ENCODE peak calls at places on chromosomes 12 and 14, in five cellular contexts. D is astrocyte of the spinal cord, W is BJ, O is H9, I is astrocyte of the cerebellum. V is an unnamed sample.

GRCh38 chr14:94635143-94635542 is 23.0 kb downstream of the SERPINA3 start:
- DNase-seq in D (no peak), W (no peak), O (no peak), I (no peak), V (no peak)

GRCh38 chr12:78864483-78865296 is at the start of gene SYT1:
- DNase-seq in D (peak), W (peak), O (peak), I (peak), V (no peak)

GRCh38 chr14:23564181-23564812 is 3.3 kb downstream of the AP1G2 start:
- DNase-seq in D (no peak), W (no peak), O (no peak), I (no peak), V (no peak)

GRCh38 chr12:67966560-67966959 is 22.7 kb upstream of the IFNG-AS1 start:
- DNase-seq in D (no peak), W (no peak), O (no peak), I (no peak), V (no peak)

GRCh38 chr12:42686514-42687172 is 97.1 kb upstream of the PRICKLE1 start:
- DNase-seq in D (no peak), W (no peak), O (no peak), I (no peak), V (no peak)

GRCh38 chr12:125053821-125054220 is 11.4 kb upstream of the AACS start:
- DNase-seq in D (no peak), W (no peak), O (no peak), I (no peak), V (no peak)

GRCh38 chr12:131116437-131117117 is 162.9 kb downstream of the ADGRD1 start:
- DNase-seq in D (no peak), W (peak), O (peak), I (no peak), V (peak)

GRCh38 chr12:5665615-5666014 is 233.7 kb downstream of the NTF3 start:
- DNase-seq in D (peak), W (peak), O (no peak), I (no peak), V (peak)

GRCh38 chr14:101972126-101972785 is 7.9 kb downstream of the DYNC1H1 start:
- DNase-seq in D (peak), W (peak), O (no peak), I (peak), V (peak)

GRCh38 chr12:19166387-19166786 is 36.9 kb downstream of the PLEKHA5 start:
- DNase-seq in D (no peak), W (no peak), O (no peak), I (no peak), V (no peak)

GRCh38 chr12:6613015-6613775 is 6.0 kb upstream of the CHD4 start:
- DNase-seq in D (peak), W (peak), O (peak), I (no peak), V (no peak)

GRCh38 chr12:40253936-40254335 is 29.1 kb downstream of the LRRK2 start:
- DNase-seq in D (peak), W (peak), O (no peak), I (peak), V (no peak)

GRCh38 chr14:99752486-99753121 is 40.6 kb upstream of the EML1 start:
- DNase-seq in D (peak), W (peak), O (no peak), I (peak), V (no peak)

GRCh38 chr14:23434488-23435219 is 806 bp downstream of the MYH7 start:
- DNase-seq in D (no peak), W (no peak), O (peak), I (no peak), V (no peak)

GRCh38 chr12:56839489-56840442 is 76.6 kb downstream of the HSD17B6 start:
- DNase-seq in D (peak), W (no peak), O (peak), I (no peak), V (no peak)

GRCh38 chr12:54032627-54033100 is at the start of gene HOXC5:
- DNase-seq in D (peak), W (no peak), O (peak), I (peak), V (no peak)

GRCh38 chr12:121404734-121405133 is 4.8 kb downstream of the RNF34 start:
- DNase-seq in D (no peak), W (no peak), O (no peak), I (no peak), V (no peak)

GRCh38 chr12:75334384-75335030 is at the start of gene GLIPR1L1:
- DNase-seq in D (peak), W (peak), O (peak), I (peak), V (peak)

GRCh38 chr12:5332521-5332920 is 99.4 kb upstream of the NTF3 start:
- DNase-seq in D (no peak), W (no peak), O (no peak), I (no peak), V (no peak)

GRCh38 chr12:122749569-122750332 is 2.9 kb upstream of the DENR start:
- DNase-seq in D (no peak), W (no peak), O (peak), I (no peak), V (no peak)

GRCh38 chr12:4089147-4089606 is 184.4 kb upstream of the CCND2 start:
- DNase-seq in D (peak), W (no peak), O (peak), I (no peak), V (no peak)

GRCh38 chr12:113867258-113867657 is 98.9 kb downstream of the RBM19 start:
- DNase-seq in D (no peak), W (no peak), O (peak), I (no peak), V (no peak)

GRCh38 chr14:62168564-62169155 is 406.4 kb downstream of the SNAPC1 start:
- DNase-seq in D (no peak), W (no peak), O (no peak), I (no peak), V (no peak)

GRCh38 chr12:2853626-2854025 is 3.2 kb downstream of the TEX52 start:
- DNase-seq in D (peak), W (no peak), O (peak), I (peak), V (no peak)

GRCh38 chr14:101133068-101133467 is 229.5 kb upstream of the RTL1 start:
- DNase-seq in D (no peak), W (no peak), O (no peak), I (no peak), V (no peak)

GRCh38 chr12:68334136-68334535 is 2.0 kb upstream of the MDM1 start:
- DNase-seq in D (no peak), W (no peak), O (peak), I (no peak), V (no peak)

GRCh38 chr12:19437996-19438395 is 1.3 kb upstream of the AEBP2 start:
- DNase-seq in D (no peak), W (no peak), O (no peak), I (no peak), V (no peak)

GRCh38 chr14:98964171-98964570 is 307.8 kb downstream of the BCL11B start:
- DNase-seq in D (no peak), W (no peak), O (peak), I (no peak), V (no peak)

GRCh38 chr12:107359382-107359781 is 266.0 kb upstream of the CRY1 start:
- DNase-seq in D (peak), W (no peak), O (no peak), I (no peak), V (no peak)

GRCh38 chr14:105150368-105151111 is 18.0 kb downstream of the JAG2 start:
- DNase-seq in D (no peak), W (no peak), O (no peak), I (no peak), V (no peak)

GRCh38 chr12:49369723-49370145 is 2.5 kb downstream of the SPATS2 start:
- DNase-seq in D (peak), W (no peak), O (peak), I (no peak), V (no peak)
- TF ChIP-seq CTCF in D (peak), W (peak), O (peak), I (peak), V (peak)

DNA sequence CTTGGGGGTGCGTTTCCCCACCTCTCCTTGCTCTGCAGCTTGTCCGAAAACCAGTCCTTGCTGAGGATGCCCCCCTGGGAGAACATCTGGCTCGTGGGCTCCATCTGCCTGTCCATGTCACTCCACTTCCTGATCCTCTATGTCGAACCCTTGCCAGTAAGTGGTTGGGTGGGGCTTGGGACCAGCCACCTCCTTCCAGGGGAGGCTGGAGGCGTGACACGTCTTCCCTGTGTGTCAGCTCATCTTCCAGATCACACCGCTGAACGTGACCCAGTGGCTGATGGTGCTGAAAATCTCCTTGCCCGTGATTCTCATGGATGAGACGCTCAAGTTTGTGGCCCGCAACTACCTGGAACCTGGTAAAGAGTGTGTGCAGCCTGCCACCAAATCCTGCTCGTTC is 57.5 kb downstream of the ANAPC7 start:
- DNase-seq in D (no peak), W (no peak), O (no peak), I (no peak), V (no peak)
- TF ChIP-seq CTCF in D (no peak), W (no peak), O (no peak), I (no peak), V (no peak)

DNA sequence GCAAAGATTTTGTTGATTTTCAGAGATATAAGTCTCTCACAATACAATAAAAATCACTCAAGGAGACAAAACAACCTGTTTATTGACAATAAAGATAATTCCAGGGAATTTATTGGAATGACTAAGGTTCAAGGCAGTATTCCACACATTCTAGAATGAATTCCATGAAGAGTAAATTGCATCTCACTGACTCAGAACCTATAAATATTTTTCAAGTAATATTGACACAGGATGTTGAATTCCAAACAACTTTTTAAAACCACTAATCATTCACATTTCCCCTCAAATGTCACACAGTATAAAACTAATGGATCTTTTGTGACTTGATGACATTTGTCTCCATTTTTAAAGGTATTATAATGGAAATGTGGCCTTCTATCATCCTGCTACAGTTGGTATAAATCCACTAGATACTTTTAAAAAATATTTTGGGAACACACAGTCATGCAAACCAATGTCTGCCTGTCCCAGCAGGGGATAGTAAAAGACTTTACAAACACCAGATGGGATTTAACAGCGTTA is 42.1 kb upstream of the LGR5 start:
- DNase-seq in D (peak), W (peak), O (no peak), I (no peak), V (peak)
- TF ChIP-seq CTCF in D (no peak), W (no peak), O (no peak), I (no peak), V (no peak)

GRCh38 chr14:66395300-66395699 is 90.9 kb upstream of the CCDC196 start:
- DNase-seq in D (no peak), W (no peak), O (no peak), I (no peak), V (no peak)
- TF ChIP-seq CTCF in D (no peak), W (no peak), O (peak), I (no peak), V (no peak)

DNA sequence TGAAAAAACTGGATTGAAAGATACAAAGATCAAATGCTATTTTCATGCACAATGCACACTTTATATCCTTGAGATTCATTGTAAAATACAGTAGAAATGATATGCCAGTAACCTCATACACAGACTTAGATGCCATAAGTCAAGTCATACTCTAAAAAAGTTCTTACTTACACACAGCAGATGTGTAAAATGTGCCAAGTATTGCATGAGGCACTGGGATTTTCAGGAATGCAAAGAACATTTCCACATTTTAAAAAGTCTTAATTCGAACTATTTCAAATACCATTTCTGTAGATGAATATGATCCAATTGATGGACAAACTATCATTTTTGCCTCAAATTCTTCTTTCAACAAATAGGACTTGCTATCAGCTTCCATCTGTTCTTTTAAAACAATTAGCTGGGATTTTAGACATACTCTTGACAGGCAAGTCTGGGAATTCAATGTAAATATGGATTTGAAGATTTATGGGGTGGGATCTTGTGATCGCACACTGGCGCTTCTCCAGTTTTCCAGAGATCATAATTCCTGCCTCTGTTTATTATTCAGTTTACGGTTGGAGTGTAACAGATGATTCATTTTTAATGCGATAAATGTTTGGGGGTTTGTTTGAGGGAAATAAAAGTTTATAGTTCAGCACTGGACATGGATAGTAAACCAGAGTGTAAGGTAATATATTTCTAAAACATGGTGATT is 183.8 kb downstream of the PAX9 start:
- DNase-seq in D (no peak), W (no peak), O (no peak), I (no peak), V (no peak)
- TF ChIP-seq CTCF in D (no peak), W (no peak), O (no peak), I (no peak), V (no peak)

DNA sequence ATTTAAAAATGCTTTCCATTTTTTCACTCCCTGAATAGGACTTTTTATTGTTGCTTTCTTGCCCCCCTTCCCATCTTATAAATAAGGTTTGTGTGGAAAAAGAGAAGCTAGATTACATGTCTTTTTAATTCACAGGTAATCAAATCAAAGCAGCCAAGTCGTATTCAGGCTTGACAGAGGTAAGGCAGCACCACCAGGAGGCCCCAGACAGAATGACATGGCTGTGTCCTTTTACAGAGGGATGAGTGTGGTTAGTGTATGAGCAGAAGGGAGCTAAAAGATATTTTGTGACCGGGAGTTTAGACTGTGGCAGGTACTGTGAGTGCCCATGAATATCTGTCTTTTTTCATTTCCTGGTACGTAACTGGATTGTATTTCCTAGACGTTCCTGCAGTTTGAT is 596.1 kb downstream of the ETNK1 start:
- DNase-seq in D (no peak), W (no peak), O (peak), I (no peak), V (no peak)
- TF ChIP-seq CTCF in D (peak), W (no peak), O (peak), I (peak), V (peak)

GRCh38 chr12:52715416-52715815 is 12.1 kb upstream of the KRT77 start:
- DNase-seq in D (no peak), W (no peak), O (peak), I (no peak), V (no peak)
- TF ChIP-seq CTCF in D (no peak), W (no peak), O (peak), I (peak), V (no peak)

GRCh38 chr12:26275313-26276257 is 80.2 kb downstream of the SSPN start:
- DNase-seq in D (peak), W (no peak), O (no peak), I (peak), V (peak)

GRCh38 chr12:26273811-26274210 is 78.4 kb downstream of the SSPN start:
- DNase-seq in D (no peak), W (no peak), O (no peak), I (no peak), V (no peak)

GRCh38 chr12:26276709-26277108 is 81.3 kb downstream of the SSPN start:
- DNase-seq in D (no peak), W (no peak), O (no peak), I (no peak), V (no peak)

GRCh38 chr12:26271889-26272492 is 76.6 kb downstream of the SSPN start:
- DNase-seq in D (peak), W (no peak), O (no peak), I (peak), V (peak)

DNA sequence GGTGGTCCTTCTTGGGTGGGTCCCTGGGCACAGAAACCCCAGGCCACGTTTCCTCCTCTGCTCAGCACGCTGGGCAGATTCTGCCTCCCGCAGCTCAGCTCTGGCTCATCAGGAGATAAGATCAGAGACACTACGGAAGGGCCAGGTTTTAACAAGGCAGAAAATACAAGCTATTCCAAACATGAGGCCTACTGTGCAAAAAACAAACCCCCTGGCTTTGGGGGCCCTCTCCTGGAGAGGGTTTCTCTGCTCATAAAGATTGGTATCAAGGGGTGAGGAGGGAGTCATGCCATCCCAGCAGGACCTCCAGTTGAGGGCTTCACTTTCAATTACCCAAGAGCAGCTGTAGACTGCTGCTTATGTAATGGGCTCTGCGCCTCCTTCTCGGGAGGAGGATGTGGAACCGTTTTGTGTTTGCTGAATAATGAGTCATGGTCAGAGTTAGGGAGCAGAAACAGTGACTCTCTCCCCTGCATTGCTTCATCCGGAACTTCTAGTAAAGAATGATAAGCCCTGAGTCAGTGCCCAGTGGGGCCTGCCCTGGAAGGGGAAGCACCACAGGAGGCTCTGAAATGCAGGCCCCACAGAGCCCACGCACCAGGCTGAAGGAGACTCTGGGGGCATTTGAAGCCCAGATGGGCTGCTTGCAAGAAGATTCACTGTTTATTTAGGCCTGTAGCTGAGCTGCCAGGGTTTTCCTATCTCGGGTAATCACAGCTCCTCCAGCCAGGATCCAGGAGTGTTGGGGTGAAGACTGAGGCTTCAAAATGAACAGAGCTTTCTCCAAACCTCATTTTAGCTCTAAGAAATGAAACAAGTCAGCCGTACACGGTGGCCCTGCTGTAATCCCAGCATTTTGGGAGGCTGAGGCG is 79.3 kb downstream of the SSPN start:
- DNase-seq in D (peak), W (peak), O (peak), I (peak), V (peak)
- TF ChIP-seq CTCF in D (peak), W (peak), O (no peak), I (peak), V (peak)

GRCh38 chr14:64963611-64964010 is 8.5 kb downstream of the RAB15 start:
- DNase-seq in D (no peak), W (no peak), O (no peak), I (no peak), V (no peak)
- TF ChIP-seq CTCF in D (no peak), W (no peak), O (peak), I (no peak), V (peak)

V was measured in epithelial cell of proximal tubule.